ENCODE peak calls at places on chromosome 4, in five cellular contexts. X is Peyer's patch, A is HL-60, I is cardiac fibroblast, G is epithelial cell of proximal tubule. Q is an unnamed sample.
A peak's percentile ranks its signal among the peaks of the same experiment; 100 is the strongest.

GRCh38 chr4:38711066-38711465 is 47.1 kb downstream of the KLF3 start:
- DNase-seq in X (no peak), A (no peak), I (no peak), G (no peak), Q (no peak)

GRCh38 chr4:90852232-90852631 is 725.0 kb downstream of the CCSER1 start:
- DNase-seq in X (no peak), A (no peak), I (no peak), G (no peak), Q (no peak)

GRCh38 chr4:2946812-2947600 is 16.2 kb downstream of the NOP14 start:
- DNase-seq in X (peak; percentile 48), A (no peak), I (no peak), G (no peak), Q (no peak)

GRCh38 chr4:124486423-124486822 is 226.1 kb downstream of the ANKRD50 start:
- DNase-seq in X (no peak), A (no peak), I (no peak), G (no peak), Q (no peak)

GRCh38 chr4:80608285-80608980 is 272.9 kb downstream of the CFAP299 start:
- DNase-seq in X (no peak), A (no peak), I (peak; percentile 2), G (no peak), Q (peak; percentile 1)

GRCh38 chr4:42709392-42710065 is 52.6 kb upstream of the ATP8A1 start:
- DNase-seq in X (no peak), A (no peak), I (no peak), G (no peak), Q (no peak)

GRCh38 chr4:151933122-151933827 is 172.5 kb upstream of the GATB start:
- DNase-seq in X (no peak), A (no peak), I (no peak), G (no peak), Q (no peak)

GRCh38 chr4:108849611-108850406 is 87.0 kb upstream of the ETNPPL start:
- DNase-seq in X (no peak), A (no peak), I (peak; percentile 39), G (peak; percentile 38), Q (peak; percentile 71)

GRCh38 chr4:7195546-7196282 is 3.4 kb downstream of the SORCS2 start:
- DNase-seq in X (no peak), A (no peak), I (no peak), G (no peak), Q (no peak)

GRCh38 chr4:24693636-24694035 is 101.7 kb upstream of the SOD3 start:
- DNase-seq in X (no peak), A (no peak), I (no peak), G (no peak), Q (no peak)

GRCh38 chr4:52594961-52595360 is 64.1 kb downstream of the USP46 start:
- DNase-seq in X (no peak), A (no peak), I (peak; percentile 14), G (no peak), Q (peak; percentile 67)

GRCh38 chr4:96525901-96526300 is 686.0 kb downstream of the PDHA2 start:
- DNase-seq in X (no peak), A (no peak), I (no peak), G (no peak), Q (no peak)

GRCh38 chr4:141037441-141037840 is 95.8 kb downstream of the RNF150 start:
- DNase-seq in X (no peak), A (no peak), I (no peak), G (no peak), Q (no peak)

GRCh38 chr4:8019396-8020365 is 80.0 kb upstream of the AFAP1 start:
- DNase-seq in X (peak; percentile 72), A (no peak), I (no peak), G (no peak), Q (no peak)

GRCh38 chr4:101953949-101954348 is 163.4 kb downstream of the BANK1 start:
- DNase-seq in X (no peak), A (no peak), I (peak; percentile 81), G (peak; percentile 75), Q (peak; percentile 38)

GRCh38 chr4:108377021-108377420 is 208.3 kb upstream of the LEF1 start:
- DNase-seq in X (no peak), A (no peak), I (no peak), G (no peak), Q (no peak)

GRCh38 chr4:184668096-184668495 is 18.6 kb downstream of the PRIMPOL start:
- DNase-seq in X (no peak), A (no peak), I (no peak), G (no peak), Q (no peak)

GRCh38 chr4:150244600-150244999 is 166.4 kb downstream of the DCLK2 start:
- DNase-seq in X (no peak), A (no peak), I (peak; percentile 70), G (no peak), Q (peak; percentile 54)

GRCh38 chr4:117331817-117332216 is 246.4 kb upstream of the TRAM1L1 start:
- DNase-seq in X (no peak), A (no peak), I (no peak), G (no peak), Q (no peak)

GRCh38 chr4:156606444-156607197 is 365.0 kb downstream of the PDGFC start:
- DNase-seq in X (no peak), A (no peak), I (peak; percentile 77), G (no peak), Q (peak; percentile 44)

GRCh38 chr4:68907788-68908700 is 43.6 kb downstream of the UGT2A3 start:
- DNase-seq in X (no peak), A (no peak), I (no peak), G (no peak), Q (no peak)

GRCh38 chr4:57136281-57136680 is 26.1 kb upstream of the IGFBP7 start:
- DNase-seq in X (no peak), A (no peak), I (peak; percentile 78), G (no peak), Q (no peak)

GRCh38 chr4:7746351-7747061 is 193.2 kb downstream of the AFAP1 start:
- DNase-seq in X (no peak), A (no peak), I (no peak), G (no peak), Q (no peak)

GRCh38 chr4:4248885-4249203 is 821 bp upstream of the TMEM128 start:
- DNase-seq in X (no peak), A (no peak), I (peak; percentile 31), G (no peak), Q (no peak)

GRCh38 chr4:80091184-80091583 is 18.2 kb upstream of the ANTXR2 start:
- DNase-seq in X (no peak), A (no peak), I (no peak), G (no peak), Q (no peak)

GRCh38 chr4:128060620-128061565 is at the start of gene LARP1B:
- DNase-seq in X (peak; percentile 98), A (peak; percentile 96), I (peak; percentile 96), G (no peak), Q (peak; percentile 97)

GRCh38 chr4:186739802-186740434 is 16.3 kb upstream of the FAT1 start:
- DNase-seq in X (peak; percentile 58), A (no peak), I (no peak), G (no peak), Q (no peak)

GRCh38 chr4:30716671-30717207 is 3.4 kb upstream of the PCDH7 start:
- DNase-seq in X (no peak), A (no peak), I (peak; percentile 17), G (no peak), Q (peak; percentile 20)

GRCh38 chr4:7761312-7761711 is 178.3 kb downstream of the AFAP1 start:
- DNase-seq in X (no peak), A (no peak), I (no peak), G (no peak), Q (no peak)

GRCh38 chr4:48493485-48494100 is 3.5 kb downstream of the ZAR1 start:
- DNase-seq in X (no peak), A (no peak), I (no peak), G (no peak), Q (peak; percentile 24)

DNA sequence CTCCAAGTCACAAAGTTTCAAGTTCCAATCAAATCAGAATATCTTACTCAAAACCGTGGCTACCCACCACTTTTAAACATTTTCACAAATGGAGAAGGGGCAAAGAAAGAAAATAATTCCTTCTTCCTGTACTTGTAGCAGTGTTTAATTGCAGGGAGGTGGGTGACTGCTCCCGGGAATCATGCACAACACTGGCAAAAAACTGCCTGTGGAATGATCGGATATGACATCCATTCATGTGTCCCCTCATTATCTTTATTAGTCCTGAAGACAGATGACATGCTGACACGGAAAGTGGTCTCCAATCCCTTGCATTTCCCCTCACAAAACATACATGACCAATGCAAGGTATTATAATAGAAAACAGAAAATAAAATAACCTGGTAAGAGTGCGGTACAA is 2.0 kb downstream of the TSPAN5 start:
- DNase-seq in X (no peak), A (no peak), I (no peak), G (no peak), Q (no peak)
- H3K4me3 ChIP-seq in X (no peak overlapping the region), A (no peak overlapping the region), I (peak overlapping the region; percentile 78), G (no peak overlapping the region), Q (peak overlapping the region; percentile 85)

GRCh38 chr4:89298788-89299152 is 8.8 kb downstream of the GPRIN3 start:
- DNase-seq in X (no peak), A (peak; percentile 26), I (peak; percentile 63), G (no peak), Q (peak; percentile 45)
- TF ChIP-seq CTCF in X (no peak), A (no peak), I (peak; percentile 19), G (peak; percentile 7), Q (no peak)

GRCh38 chr4:190016369-190017289 is 10.4 kb downstream of the FRG2 start:
- DNase-seq in X (no peak), A (no peak), I (no peak), G (no peak), Q (no peak)

GRCh38 chr4:190018201-190018920 is 8.7 kb downstream of the FRG2 start:
- DNase-seq in X (no peak), A (no peak), I (no peak), G (no peak), Q (no peak)

GRCh38 chr4:190017357-190018200 is 9.5 kb downstream of the FRG2 start:
- DNase-seq in X (no peak), A (no peak), I (no peak), G (no peak), Q (no peak)

GRCh38 chr4:190015538-190016368 is 11.3 kb downstream of the FRG2 start:
- DNase-seq in X (no peak), A (no peak), I (no peak), G (no peak), Q (no peak)

DNA sequence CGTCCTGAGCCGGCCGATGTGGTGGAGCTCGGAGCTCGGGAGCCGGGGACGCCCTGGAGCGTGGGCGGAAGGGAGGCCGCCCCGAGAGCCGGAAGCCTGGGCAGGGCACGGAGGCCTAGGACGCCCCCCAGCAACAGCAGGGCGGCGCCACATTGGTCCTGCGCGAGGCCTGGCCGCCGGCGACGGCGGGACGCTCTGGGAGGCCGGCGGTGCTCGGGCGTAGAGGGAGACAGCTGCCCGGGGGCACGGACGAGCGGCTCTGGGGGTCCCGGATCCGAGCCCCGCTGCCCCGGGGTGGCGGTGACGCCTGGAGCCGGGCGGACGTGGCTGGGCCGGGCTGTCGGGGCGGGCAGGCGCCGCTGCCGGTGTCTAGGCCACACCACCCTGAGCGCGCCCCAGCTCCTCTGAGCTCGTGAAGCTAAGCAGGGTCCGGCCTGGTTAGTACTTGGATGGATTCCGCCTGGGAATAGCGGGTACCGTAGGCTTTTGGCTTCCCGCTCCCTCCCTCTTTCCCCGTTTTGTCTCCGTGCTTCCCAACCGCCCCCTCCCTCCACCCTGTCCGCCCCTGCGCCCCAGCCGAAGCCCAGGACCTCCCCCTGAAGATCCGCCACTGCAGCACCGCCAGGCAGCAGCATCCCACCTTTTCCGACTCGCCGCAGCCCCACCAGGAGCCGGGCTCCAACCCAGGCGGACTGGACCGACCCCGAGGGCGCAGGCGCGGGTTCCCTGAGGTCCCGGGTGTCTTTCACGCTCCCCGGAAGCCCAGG is 12.1 kb downstream of the FRG2 start:
- DNase-seq in X (no peak), A (no peak), I (no peak), G (no peak), Q (no peak)
- H3K4me3 ChIP-seq in X (peak overlapping the region; percentile 13), A (no peak overlapping the region), I (peak overlapping the region; percentile 28), G (peak overlapping the region; percentile 53), Q (peak overlapping the region; percentile 33)

GRCh38 chr4:136829298-136829697 is 703.0 kb downstream of the PCDH18 start:
- DNase-seq in X (no peak), A (no peak), I (no peak), G (no peak), Q (no peak)

GRCh38 chr4:136831553-136831952 is 700.7 kb downstream of the PCDH18 start:
- DNase-seq in X (no peak), A (peak; percentile 18), I (no peak), G (no peak), Q (no peak)
- TF ChIP-seq CTCF in X (no peak), A (no peak), I (no peak), G (peak; percentile 33), Q (peak; percentile 7)